ENCODE peak calls at places on chromosomes 16 and 17, in eight cellular contexts. One of them, this sample, is unnamed.

GRCh38 chr17:74737299-74738050 is 419 bp downstream of the RAB37 start:
- DNase-seq in endothelial cell of umbilical vein: no peak
- DNase-seq in Panc1: no peak
- DNase-seq in heart left ventricle: no peak
- DNase-seq in IMR-90: no peak
- DNase-seq in tibial nerve: no peak
- DNase-seq in nephron progenitor cell: peak
- DNase-seq in lung: no peak
- DNase-seq in this sample: no peak

GRCh38 chr17:63537991-63538692 is 12.1 kb upstream of the DCAF7 start:
- DNase-seq in endothelial cell of umbilical vein: no peak
- DNase-seq in Panc1: no peak
- DNase-seq in heart left ventricle: no peak
- DNase-seq in IMR-90: no peak
- DNase-seq in tibial nerve: no peak
- DNase-seq in nephron progenitor cell: peak
- DNase-seq in lung: no peak
- DNase-seq in this sample: no peak

GRCh38 chr17:58788199-58788598 is 32.5 kb downstream of the PPM1E start:
- DNase-seq in endothelial cell of umbilical vein: no peak
- DNase-seq in Panc1: no peak
- DNase-seq in heart left ventricle: no peak
- DNase-seq in IMR-90: no peak
- DNase-seq in tibial nerve: no peak
- DNase-seq in nephron progenitor cell: no peak
- DNase-seq in lung: no peak
- DNase-seq in this sample: no peak

GRCh38 chr16:75750516-75750915 is 24.2 kb upstream of the CPHXL start:
- DNase-seq in endothelial cell of umbilical vein: no peak
- DNase-seq in Panc1: no peak
- DNase-seq in heart left ventricle: no peak
- DNase-seq in IMR-90: no peak
- DNase-seq in tibial nerve: no peak
- DNase-seq in nephron progenitor cell: no peak
- DNase-seq in lung: no peak
- DNase-seq in this sample: no peak

GRCh38 chr16:57773680-57774295 is 28.5 kb downstream of the KIFC3 start:
- DNase-seq in endothelial cell of umbilical vein: no peak
- DNase-seq in Panc1: no peak
- DNase-seq in heart left ventricle: peak
- DNase-seq in IMR-90: peak
- DNase-seq in tibial nerve: no peak
- DNase-seq in nephron progenitor cell: no peak
- DNase-seq in lung: no peak
- DNase-seq in this sample: no peak

GRCh38 chr17:48843172-48843900 is 12.5 kb downstream of the CALCOCO2 start:
- DNase-seq in endothelial cell of umbilical vein: no peak
- DNase-seq in Panc1: no peak
- DNase-seq in heart left ventricle: no peak
- DNase-seq in IMR-90: peak
- DNase-seq in tibial nerve: no peak
- DNase-seq in nephron progenitor cell: no peak
- DNase-seq in lung: no peak
- DNase-seq in this sample: no peak

GRCh38 chr16:23137818-23138217 is 11.4 kb downstream of the USP31 start:
- DNase-seq in endothelial cell of umbilical vein: no peak
- DNase-seq in Panc1: no peak
- DNase-seq in heart left ventricle: no peak
- DNase-seq in IMR-90: no peak
- DNase-seq in tibial nerve: no peak
- DNase-seq in nephron progenitor cell: no peak
- DNase-seq in lung: no peak
- DNase-seq in this sample: no peak

GRCh38 chr17:81208651-81209050 is 14.1 kb downstream of the CEP131 start:
- DNase-seq in endothelial cell of umbilical vein: no peak
- DNase-seq in Panc1: no peak
- DNase-seq in heart left ventricle: no peak
- DNase-seq in IMR-90: no peak
- DNase-seq in tibial nerve: no peak
- DNase-seq in nephron progenitor cell: no peak
- DNase-seq in lung: no peak
- DNase-seq in this sample: no peak

GRCh38 chr17:60864674-60865080 is 187.0 kb downstream of the BCAS3 start:
- DNase-seq in endothelial cell of umbilical vein: no peak
- DNase-seq in Panc1: no peak
- DNase-seq in heart left ventricle: no peak
- DNase-seq in IMR-90: no peak
- DNase-seq in tibial nerve: no peak
- DNase-seq in nephron progenitor cell: no peak
- DNase-seq in lung: no peak
- DNase-seq in this sample: no peak

DNA sequence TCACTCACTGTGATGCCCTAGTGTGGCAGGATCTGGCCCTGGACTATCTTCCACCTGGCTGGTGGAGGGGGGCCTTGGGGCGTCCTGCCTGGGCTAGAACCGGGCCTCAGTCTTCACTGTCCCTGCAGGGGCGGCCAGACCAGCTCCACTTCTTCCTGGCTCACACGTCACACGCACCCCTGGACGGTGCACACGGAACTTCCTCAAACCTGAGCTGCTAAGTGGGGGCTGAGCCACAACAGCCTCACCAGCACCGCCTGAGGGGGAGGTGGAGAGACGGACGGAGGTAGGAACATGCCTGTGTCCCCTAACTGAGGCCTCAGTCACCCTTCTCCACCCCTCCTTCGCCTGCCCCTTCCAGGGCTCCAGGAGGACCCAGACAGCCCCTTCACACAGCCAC is 36.6 kb downstream of the TIMM22 start:
- DNase-seq in endothelial cell of umbilical vein: no peak
- DNase-seq in Panc1: no peak
- DNase-seq in heart left ventricle: no peak
- DNase-seq in IMR-90: no peak
- DNase-seq in tibial nerve: no peak
- DNase-seq in nephron progenitor cell: no peak
- DNase-seq in lung: no peak
- DNase-seq in this sample: no peak
- TF ChIP-seq CTCF in endothelial cell of umbilical vein: no peak
- TF ChIP-seq CTCF in Panc1: no peak
- TF ChIP-seq CTCF in heart left ventricle: no peak
- TF ChIP-seq CTCF in IMR-90: no peak
- TF ChIP-seq CTCF in tibial nerve: no peak
- TF ChIP-seq CTCF in nephron progenitor cell: no peak
- TF ChIP-seq CTCF in lung: no peak
- TF ChIP-seq CTCF in this sample: no peak

GRCh38 chr16:495127-495748 is 32.3 kb upstream of the CAPN15 start:
- DNase-seq in endothelial cell of umbilical vein: peak
- DNase-seq in Panc1: peak
- DNase-seq in heart left ventricle: no peak
- DNase-seq in IMR-90: peak
- DNase-seq in tibial nerve: peak
- DNase-seq in nephron progenitor cell: no peak
- DNase-seq in lung: no peak
- DNase-seq in this sample: peak
- TF ChIP-seq CTCF in endothelial cell of umbilical vein: peak
- TF ChIP-seq CTCF in Panc1: no peak
- TF ChIP-seq CTCF in heart left ventricle: no peak
- TF ChIP-seq CTCF in IMR-90: peak
- TF ChIP-seq CTCF in tibial nerve: no peak
- TF ChIP-seq CTCF in nephron progenitor cell: no peak
- TF ChIP-seq CTCF in lung: no peak
- TF ChIP-seq CTCF in this sample: peak

DNA sequence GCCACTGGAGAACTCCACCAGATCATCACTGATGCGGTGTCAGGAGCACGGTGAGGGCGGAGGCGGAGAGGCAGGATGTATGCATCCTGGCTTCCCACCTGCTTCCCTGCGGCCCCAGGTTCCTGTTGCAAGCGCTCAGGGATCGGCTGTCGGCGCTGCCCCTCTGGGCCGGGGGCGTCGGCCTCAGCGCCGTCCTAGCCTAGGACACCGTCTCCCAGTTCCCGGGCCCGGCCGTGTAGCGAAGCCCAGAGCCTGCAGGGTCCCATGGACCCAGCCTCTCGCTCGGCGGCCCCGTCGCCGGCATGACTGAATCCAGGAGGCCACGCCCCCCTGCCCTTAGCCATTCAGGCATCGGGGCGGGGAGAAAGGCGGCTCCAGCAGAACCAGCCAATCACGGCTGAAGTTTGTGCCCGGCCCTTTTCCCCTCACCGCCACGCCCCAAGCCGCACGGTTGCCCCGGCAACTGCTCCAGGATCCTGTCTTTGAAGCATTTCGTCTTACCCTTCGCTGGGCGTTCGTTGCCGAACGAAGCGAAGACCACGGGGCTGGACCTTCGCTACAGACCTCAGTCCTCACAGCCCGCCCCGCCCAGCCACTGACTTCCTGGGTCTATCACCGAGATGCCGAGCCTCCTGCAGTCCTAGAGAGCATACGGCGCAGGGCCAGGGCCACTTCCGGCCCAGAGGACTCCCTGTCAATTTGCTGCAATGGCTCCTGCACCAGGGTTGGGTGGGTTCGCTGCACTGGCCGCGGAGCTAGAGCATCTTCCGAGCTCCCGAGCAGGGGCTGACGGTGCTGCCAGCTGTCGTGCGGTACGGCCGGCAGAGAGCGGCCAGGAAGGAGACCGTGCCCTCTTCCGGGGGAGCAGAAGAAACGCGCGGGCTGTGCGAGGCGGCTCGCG is 10.6 kb upstream of the ZNF213 start:
- DNase-seq in endothelial cell of umbilical vein: peak
- DNase-seq in Panc1: peak
- DNase-seq in heart left ventricle: peak
- DNase-seq in IMR-90: peak
- DNase-seq in tibial nerve: peak
- DNase-seq in nephron progenitor cell: peak
- DNase-seq in lung: peak
- DNase-seq in this sample: peak
- TF ChIP-seq CTCF in endothelial cell of umbilical vein: peak
- TF ChIP-seq CTCF in Panc1: no peak
- TF ChIP-seq CTCF in heart left ventricle: no peak
- TF ChIP-seq CTCF in IMR-90: peak
- TF ChIP-seq CTCF in tibial nerve: no peak
- TF ChIP-seq CTCF in nephron progenitor cell: no peak
- TF ChIP-seq CTCF in lung: peak
- TF ChIP-seq CTCF in this sample: peak

GRCh38 chr16:10314811-10315210 is 71.0 kb upstream of the ATF7IP2 start:
- DNase-seq in endothelial cell of umbilical vein: no peak
- DNase-seq in Panc1: no peak
- DNase-seq in heart left ventricle: no peak
- DNase-seq in IMR-90: no peak
- DNase-seq in tibial nerve: no peak
- DNase-seq in nephron progenitor cell: no peak
- DNase-seq in lung: no peak
- DNase-seq in this sample: no peak
- TF ChIP-seq CTCF in endothelial cell of umbilical vein: no peak
- TF ChIP-seq CTCF in Panc1: no peak
- TF ChIP-seq CTCF in heart left ventricle: peak
- TF ChIP-seq CTCF in IMR-90: no peak
- TF ChIP-seq CTCF in tibial nerve: no peak
- TF ChIP-seq CTCF in nephron progenitor cell: no peak
- TF ChIP-seq CTCF in lung: no peak
- TF ChIP-seq CTCF in this sample: peak

GRCh38 chr17:28811594-28812135 is 30.9 kb downstream of the FAM222B start:
- DNase-seq in endothelial cell of umbilical vein: peak
- DNase-seq in Panc1: peak
- DNase-seq in heart left ventricle: no peak
- DNase-seq in IMR-90: peak
- DNase-seq in tibial nerve: no peak
- DNase-seq in nephron progenitor cell: no peak
- DNase-seq in lung: no peak
- DNase-seq in this sample: peak
- TF ChIP-seq CTCF in endothelial cell of umbilical vein: no peak
- TF ChIP-seq CTCF in Panc1: no peak
- TF ChIP-seq CTCF in heart left ventricle: no peak
- TF ChIP-seq CTCF in IMR-90: no peak
- TF ChIP-seq CTCF in tibial nerve: no peak
- TF ChIP-seq CTCF in nephron progenitor cell: no peak
- TF ChIP-seq CTCF in lung: no peak
- TF ChIP-seq CTCF in this sample: no peak

GRCh38 chr17:880871-881269 is 98.7 kb downstream of the NXN start:
- DNase-seq in endothelial cell of umbilical vein: no peak
- DNase-seq in Panc1: no peak
- DNase-seq in heart left ventricle: no peak
- DNase-seq in IMR-90: no peak
- DNase-seq in tibial nerve: no peak
- DNase-seq in nephron progenitor cell: no peak
- DNase-seq in lung: no peak
- DNase-seq in this sample: no peak

GRCh38 chr17:876272-876671 is 94.1 kb downstream of the MRM3 start:
- DNase-seq in endothelial cell of umbilical vein: no peak
- DNase-seq in Panc1: no peak
- DNase-seq in heart left ventricle: no peak
- DNase-seq in IMR-90: no peak
- DNase-seq in tibial nerve: no peak
- DNase-seq in nephron progenitor cell: no peak
- DNase-seq in lung: no peak
- DNase-seq in this sample: no peak

GRCh38 chr17:882827-883585 is 96.6 kb downstream of the NXN start:
- DNase-seq in endothelial cell of umbilical vein: peak
- DNase-seq in Panc1: no peak
- DNase-seq in heart left ventricle: peak
- DNase-seq in IMR-90: peak
- DNase-seq in tibial nerve: peak
- DNase-seq in nephron progenitor cell: peak
- DNase-seq in lung: no peak
- DNase-seq in this sample: no peak

GRCh38 chr17:880074-880870 is 98.1 kb downstream of the MRM3 start:
- DNase-seq in endothelial cell of umbilical vein: peak
- DNase-seq in Panc1: no peak
- DNase-seq in heart left ventricle: peak
- DNase-seq in IMR-90: peak
- DNase-seq in tibial nerve: no peak
- DNase-seq in nephron progenitor cell: no peak
- DNase-seq in lung: no peak
- DNase-seq in this sample: peak

GRCh38 chr17:879546-879945 is 97.4 kb downstream of the MRM3 start:
- DNase-seq in endothelial cell of umbilical vein: peak
- DNase-seq in Panc1: peak
- DNase-seq in heart left ventricle: peak
- DNase-seq in IMR-90: peak
- DNase-seq in tibial nerve: peak
- DNase-seq in nephron progenitor cell: peak
- DNase-seq in lung: peak
- DNase-seq in this sample: peak
- TF ChIP-seq CTCF in endothelial cell of umbilical vein: peak
- TF ChIP-seq CTCF in Panc1: no peak
- TF ChIP-seq CTCF in heart left ventricle: peak
- TF ChIP-seq CTCF in IMR-90: no peak
- TF ChIP-seq CTCF in tibial nerve: peak
- TF ChIP-seq CTCF in nephron progenitor cell: peak
- TF ChIP-seq CTCF in lung: peak
- TF ChIP-seq CTCF in this sample: peak

GRCh38 chr17:39393732-39394131 is 7.7 kb downstream of the FBXL20 start:
- DNase-seq in endothelial cell of umbilical vein: peak
- DNase-seq in Panc1: no peak
- DNase-seq in heart left ventricle: no peak
- DNase-seq in IMR-90: no peak
- DNase-seq in tibial nerve: no peak
- DNase-seq in nephron progenitor cell: no peak
- DNase-seq in lung: no peak
- DNase-seq in this sample: no peak
- TF ChIP-seq CTCF in endothelial cell of umbilical vein: no peak
- TF ChIP-seq CTCF in Panc1: no peak
- TF ChIP-seq CTCF in heart left ventricle: no peak
- TF ChIP-seq CTCF in IMR-90: no peak
- TF ChIP-seq CTCF in tibial nerve: no peak
- TF ChIP-seq CTCF in nephron progenitor cell: no peak
- TF ChIP-seq CTCF in lung: no peak
- TF ChIP-seq CTCF in this sample: peak